ENCODE peak calls at places on chromosome 14, in four cellular contexts. T is lower leg skin, U is left ventricle myocardium inferior, F is right lobe of liver. P is an unnamed sample.

GRCh38 chr14:26597136-26598080 is at the start of gene NOVA1:
- DNase-seq in U (peak; percentile 21), T (peak; percentile 85), F (peak; percentile 39), P (peak; percentile 80)

GRCh38 chr14:36940476-36940875 is 231.9 kb downstream of the SLC25A21 start:
- DNase-seq in T (no peak), U (no peak), F (no peak), P (no peak)

GRCh38 chr14:90828642-90829487 is 12.6 kb upstream of the TTC7B start:
- DNase-seq in T (no peak), U (no peak), F (no peak), P (no peak)

GRCh38 chr14:41913398-41913797 is 306.7 kb downstream of the LRFN5 start:
- DNase-seq in F (no peak), T (no peak), U (no peak), P (no peak)

GRCh38 chr14:69611264-69612013 is at the start of gene SUSD6:
- DNase-seq in T (peak; percentile 98), U (peak; percentile 93), F (peak; percentile 95), P (peak; percentile 92)

GRCh38 chr14:89641495-89642162 is 224.6 kb upstream of the FOXN3 start:
- DNase-seq in F (no peak), T (no peak), U (no peak), P (peak; percentile 42)

GRCh38 chr14:103803661-103804060 is 43.7 kb downstream of the PPP1R13B start:
- DNase-seq in F (no peak), U (no peak), T (no peak), P (no peak)

GRCh38 chr14:100289916-100290606 is 16.2 kb downstream of the SLC25A29 start:
- DNase-seq in F (peak; percentile 44), T (peak; percentile 76), U (no peak), P (no peak)

P was measured in NCI-H510A treated with DMSO at 0.1 percent for 48 hours.